ENCODE peak calls at places on chromosomes 4 and X, in four cellular contexts. W is GM12878, J is HepG2, D is H1. F is an unnamed sample. For H3K9me3, the result is how much of the 10 kb centered on the place peaks cover.

GRCh38 chrX:38636949-38637819 is 75.8 kb downstream of the TSPAN7 start:
- DNase-seq in D (no peak), W (no peak), J (peak), F (no peak)

GRCh38 chr4:154406022-154406835 is 85.4 kb downstream of the DCHS2 start:
- DNase-seq in D (no peak), W (no peak), J (no peak), F (no peak)

GRCh38 chr4:150743564-150744342 is 161.8 kb downstream of the MAB21L2 start:
- DNase-seq in J (no peak), W (peak), D (no peak), F (no peak)

GRCh38 chr4:90904018-90904417 is 776.8 kb downstream of the CCSER1 start:
- DNase-seq in W (no peak), J (no peak), D (no peak), F (no peak)

GRCh38 chr4:167025651-167026050 is 208.6 kb downstream of the SPOCK3 start:
- DNase-seq in J (peak), W (no peak), D (no peak), F (no peak)

GRCh38 chrX:274904-275475 is 6.2 kb upstream of the PLCXD1 start:
- DNase-seq in D (peak), W (no peak), J (peak), F (no peak)

GRCh38 chr4:164081801-164082200 is 587.3 kb downstream of the TMA16 start:
- DNase-seq in W (no peak), J (no peak), D (no peak), F (no peak)

GRCh38 chr4:145732416-145732815 is 52.5 kb downstream of the C4orf51 start:
- DNase-seq in D (no peak), W (no peak), J (no peak), F (no peak)

GRCh38 chr4:20259707-20260106 is 8.0 kb downstream of the SLIT2 start:
- DNase-seq in D (no peak), W (no peak), J (no peak), F (no peak)

GRCh38 chr4:88690355-88690754 is 7.3 kb downstream of the NAP1L5 start:
- DNase-seq in D (no peak), J (no peak), W (no peak), F (no peak)

GRCh38 chrX:149473966-149474365 is 31.1 kb downstream of the IDS start:
- DNase-seq in W (no peak), D (no peak), J (no peak), F (no peak)

GRCh38 chr4:1460967-1461868 is 55.0 kb upstream of the NKX1-1 start:
- DNase-seq in J (no peak), D (peak), W (no peak), F (no peak)

GRCh38 chr4:86498560-86499166 is 95.5 kb upstream of the PTPN13 start:
- DNase-seq in W (no peak), J (peak), D (no peak), F (no peak)

GRCh38 chr4:53307819-53308773 is 57.8 kb downstream of the SCFD2 start:
- DNase-seq in D (no peak), W (no peak), J (no peak), F (no peak)

GRCh38 chr4:183444953-183445543 is 612 bp downstream of the CDKN2AIP start:
- DNase-seq in W (no peak), D (no peak), J (no peak), F (peak)

GRCh38 chr4:176044589-176044951 is 21.1 kb upstream of the WDR17 start:
- DNase-seq in W (no peak), J (no peak), D (no peak), F (no peak)

GRCh38 chr4:52266537-52267137 is 215.5 kb downstream of the SPATA18 start:
- DNase-seq in W (no peak), J (no peak), D (no peak), F (no peak)

GRCh38 chr4:70721747-70722146 is at the start of gene RUFY3:
- DNase-seq in J (no peak), W (no peak), D (no peak), F (no peak)

GRCh38 chrX:153688900-153689590 is 1.3 kb downstream of the SLC6A8 start:
- DNase-seq in W (no peak), D (no peak), J (no peak), F (no peak)

GRCh38 chr4:125085-125820 is 952 bp downstream of the ZNF718 start:
- DNase-seq in J (no peak), D (peak), W (no peak), F (no peak)

GRCh38 chr4:7818676-7819041 is 121.0 kb downstream of the AFAP1 start:
- DNase-seq in W (no peak), D (no peak), J (peak), F (no peak)

GRCh38 chrX:39875834-39876625 is 221.7 kb downstream of the BCOR start:
- DNase-seq in W (no peak), D (no peak), J (no peak), F (no peak)

GRCh38 chrX:45767021-45767491 is 566.4 kb upstream of the DIPK2B start:
- DNase-seq in J (no peak), W (no peak), D (no peak), F (no peak)

GRCh38 chrX:12210921-12211320 is 72.6 kb downstream of the FRMPD4 start:
- DNase-seq in D (no peak), W (no peak), J (no peak), F (no peak)

GRCh38 chr4:156685308-156685707 is 286.3 kb downstream of the PDGFC start:
- DNase-seq in W (no peak), D (no peak), J (no peak), F (no peak)
- TF ChIP-seq SUZ12 in W (no peak), D (no peak), J (no peak), F (no peak)

GRCh38 chr4:92381640-92382039 is 77.9 kb downstream of the GRID2 start:
- DNase-seq in J (no peak), W (no peak), D (no peak), F (no peak)
- TF ChIP-seq ZNF274 in J (no peak), W (no peak), D (no peak), F (no peak)

GRCh38 chr4:140163029-140163810 is 9.2 kb upstream of the MAML3 start:
- DNase-seq in J (no peak), W (no peak), D (no peak), F (no peak)
- H3K9me3 ChIP-seq in J (under half), W (under half), D (under half), F (under half)

GRCh38 chr4:124415206-124415605 is 297.3 kb downstream of the ANKRD50 start:
- DNase-seq in W (no peak), D (no peak), J (no peak), F (no peak)

GRCh38 chr4:124414641-124415040 is 297.9 kb downstream of the ANKRD50 start:
- DNase-seq in W (no peak), J (no peak), D (no peak), F (no peak)

GRCh38 chr4:124423160-124423559 is 289.4 kb downstream of the ANKRD50 start:
- DNase-seq in W (no peak), D (no peak), J (no peak), F (no peak)

DNA sequence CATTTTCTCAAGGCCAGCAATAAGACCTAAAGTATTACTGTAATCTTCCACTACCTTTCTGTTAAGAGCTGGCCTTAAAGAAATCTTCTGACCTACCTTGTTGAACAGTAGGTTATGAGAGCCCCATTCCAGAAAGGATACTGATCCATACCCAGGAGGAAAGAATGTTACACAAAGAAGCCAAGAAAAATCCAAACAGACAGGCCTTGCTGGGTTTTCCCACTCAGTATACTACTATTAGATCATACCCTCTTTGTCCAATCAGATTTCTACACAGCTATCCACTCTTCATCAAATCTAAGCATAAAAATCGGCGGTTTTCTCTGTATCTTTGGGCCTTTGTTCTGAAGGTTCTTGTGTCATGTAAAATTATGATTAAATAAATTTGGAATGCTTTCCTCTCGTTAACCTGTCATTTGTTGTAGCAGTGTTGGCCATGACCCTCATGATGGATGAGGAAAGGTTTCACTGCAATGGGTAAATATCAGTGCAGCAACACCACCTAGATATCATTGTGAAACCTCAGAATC is 292.3 kb downstream of the ANKRD50 start:
- DNase-seq in W (no peak), J (no peak), D (no peak), F (no peak)
- TF ChIP-seq SUZ12 in W (no peak), J (no peak), D (no peak), F (no peak)

GRCh38 chr4:54607067-54607466 is 50.7 kb upstream of the KIT start:
- DNase-seq in J (no peak), W (no peak), D (no peak), F (no peak)
- TF ChIP-seq ZNF274 in J (no peak), W (no peak), D (no peak), F (no peak)

F was measured in NT2/D1.